ENCODE peak calls at places on chromosomes 7 and 10, in five cellular contexts. X is colonic mucosa, N is prostate gland, A is cardiac muscle cell, W is hepatocyte. Q is an unnamed sample.
A peak's percentile ranks its signal among the peaks of the same experiment; 100 is the strongest.

GRCh38 chr10:110416776-110417732 is 80.7 kb upstream of the DUSP5 start:
- DNase-seq in N (no peak), W (no peak), A (no peak), X (peak; percentile 74), Q (no peak)

GRCh38 chr7:72099784-72100183 is 312.4 kb downstream of the CALN1 start:
- DNase-seq in W (no peak), X (no peak), A (no peak), N (no peak), Q (peak; percentile 65)

GRCh38 chr7:28931565-28931964 is 26.6 kb downstream of the TRIL start:
- DNase-seq in N (no peak), A (no peak), W (no peak), X (no peak), Q (no peak)

GRCh38 chr10:75959209-75959608 is 527.8 kb downstream of the LRMDA start:
- DNase-seq in N (no peak), X (no peak), W (peak; percentile 49), A (peak; percentile 58), Q (peak; percentile 66)

GRCh38 chr7:144720139-144720538 is 115.7 kb downstream of the TPK1 start:
- DNase-seq in X (no peak), W (peak; percentile 30), N (no peak), A (peak; percentile 9), Q (no peak)

GRCh38 chr10:47013469-47014169 is 102.4 kb downstream of the PTPN20 start:
- DNase-seq in N (no peak), W (no peak), X (no peak), A (no peak), Q (no peak)

GRCh38 chr7:135189961-135190360 is 19.5 kb upstream of the CYREN start:
- DNase-seq in A (no peak), X (no peak), W (no peak), N (no peak), Q (peak; percentile 11)

GRCh38 chr10:91983403-91983802 is 59.8 kb downstream of the BTAF1 start:
- DNase-seq in X (no peak), A (peak; percentile 55), N (no peak), W (no peak), Q (no peak)

GRCh38 chr7:156739596-156739995 is 99.0 kb downstream of the RNF32 start:
- DNase-seq in N (no peak), A (no peak), W (no peak), X (no peak), Q (no peak)

GRCh38 chr7:26627221-26627620 is 237.2 kb downstream of the SKAP2 start:
- DNase-seq in X (no peak), A (no peak), N (no peak), W (no peak), Q (no peak)

GRCh38 chr10:59135275-59135674 is 41.2 kb upstream of the PHYHIPL start:
- DNase-seq in N (no peak), W (no peak), X (no peak), A (no peak), Q (no peak)

GRCh38 chr7:148107741-148108140 is 482.8 kb upstream of the C7orf33 start:
- DNase-seq in A (no peak), X (no peak), W (no peak), N (no peak), Q (no peak)

GRCh38 chr10:90138844-90139243 is 437.5 kb downstream of the KIF20B start:
- DNase-seq in W (peak; percentile 14), A (peak; percentile 17), X (no peak), N (no peak), Q (peak; percentile 48)

GRCh38 chr7:26284995-26285632 is 6.5 kb upstream of the SNX10 start:
- DNase-seq in X (no peak), W (no peak), A (no peak), N (no peak), Q (no peak)

GRCh38 chr10:102347236-102347828 is 48.2 kb upstream of the NFKB2 start:
- DNase-seq in A (peak; percentile 66), W (peak; percentile 52), N (peak; percentile 27), X (peak; percentile 22), Q (peak; percentile 47)

GRCh38 chr7:55307123-55307916 is 57.8 kb upstream of the LANCL2 start:
- DNase-seq in W (peak; percentile 16), N (no peak), A (peak; percentile 28), X (no peak), Q (peak; percentile 14)

GRCh38 chr7:69450436-69450835 is 147.8 kb upstream of the AUTS2 start:
- DNase-seq in W (no peak), A (no peak), X (no peak), N (no peak), Q (no peak)

GRCh38 chr10:58280485-58280884 is 11.5 kb downstream of the CISD1 start:
- DNase-seq in A (no peak), W (no peak), X (no peak), N (no peak), Q (peak; percentile 34)

GRCh38 chr10:61643316-61643751 is 19.4 kb upstream of the CABCOCO1 start:
- DNase-seq in N (no peak), X (no peak), W (no peak), A (peak; percentile 70), Q (peak; percentile 75)

GRCh38 chr10:68628576-68629127 is 68.5 kb downstream of the TET1 start:
- DNase-seq in A (peak; percentile 35), W (no peak), X (no peak), N (no peak), Q (peak; percentile 30)

GRCh38 chr10:8269976-8270375 is 215.5 kb downstream of the GATA3 start:
- DNase-seq in A (no peak), N (no peak), X (no peak), W (no peak), Q (no peak)

GRCh38 chr7:143901360-143901709 is 641 bp downstream of the TCAF1 start:
- DNase-seq in A (peak; percentile 71), N (peak; percentile 33), W (peak; percentile 64), X (peak; percentile 49), Q (peak; percentile 76)

GRCh38 chr7:157389951-157390730 is 53.3 kb downstream of the DNAJB6 start:
- DNase-seq in N (no peak), W (no peak), X (no peak), A (peak; percentile 79), Q (peak; percentile 40)

GRCh38 chr10:102009801-102010425 is 46.1 kb downstream of the ARMH3 start:
- DNase-seq in X (peak; percentile 49), A (peak; percentile 92), N (peak; percentile 68), W (peak; percentile 86), Q (peak; percentile 94)

GRCh38 chr7:143983960-143984359 is 16.2 kb upstream of the OR6B1 start:
- DNase-seq in A (no peak), W (no peak), X (no peak), N (no peak), Q (no peak)

GRCh38 chr10:101032637-101033201 is 1.7 kb downstream of the SFXN3 start:
- DNase-seq in X (peak; percentile 61), A (peak; percentile 91), W (peak; percentile 78), N (no peak), Q (peak; percentile 91)

GRCh38 chr10:125344573-125345121 is 184.3 kb upstream of the CTBP2 start:
- DNase-seq in A (no peak), X (peak; percentile 78), W (peak; percentile 28), N (no peak), Q (no peak)

GRCh38 chr10:122246830-122247520 is 24.1 kb upstream of the BTBD16 start:
- DNase-seq in A (no peak), W (no peak), X (no peak), N (no peak), Q (no peak)
- H3K36me3 ChIP-seq in A (peaks cover 22% of the 10 kb centered on the region), W (no peaks in the 10 kb centered on the region), X (no peaks in the 10 kb centered on the region), N (no peaks in the 10 kb centered on the region), Q (peaks cover 28% of the 10 kb centered on the region)

GRCh38 chr7:3149231-3149960 is 105.7 kb upstream of the CARD11 start:
- DNase-seq in W (no peak), A (no peak), X (no peak), N (no peak), Q (no peak)
- H3K36me3 ChIP-seq in W (no peaks in the 10 kb centered on the region), A (no peaks in the 10 kb centered on the region), X (no peaks in the 10 kb centered on the region), N (no peaks in the 10 kb centered on the region), Q (no peaks in the 10 kb centered on the region)

GRCh38 chr7:75966209-75966961 is 28.0 kb downstream of the TMEM120A start:
- DNase-seq in X (peak; percentile 42), N (no peak), W (peak; percentile 4), A (peak; percentile 59), Q (peak; percentile 25)
- H3K36me3 ChIP-seq in X (no peaks in the 10 kb centered on the region), N (no peaks in the 10 kb centered on the region), W (no peaks in the 10 kb centered on the region), A (no peaks in the 10 kb centered on the region), Q (peaks cover 46% of the 10 kb centered on the region)

GRCh38 chr7:158737064-158737695 is 32.6 kb upstream of the NCAPG2 start:
- DNase-seq in A (no peak), W (no peak), N (no peak), X (no peak), Q (no peak)
- H3K36me3 ChIP-seq in A (peaks cover 44% of the 10 kb centered on the region), W (no peaks in the 10 kb centered on the region), N (peaks cover 2% of the 10 kb centered on the region), X (peaks cover 6% of the 10 kb centered on the region), Q (peaks cover 94% of the 10 kb centered on the region)

GRCh38 chr10:103868200-103868599 is 12.8 kb upstream of the SH3PXD2A start:
- DNase-seq in N (no peak), W (no peak), X (no peak), A (no peak), Q (no peak)
- H3K36me3 ChIP-seq in N (no peaks in the 10 kb centered on the region), W (no peaks in the 10 kb centered on the region), X (no peaks in the 10 kb centered on the region), A (no peaks in the 10 kb centered on the region), Q (no peaks in the 10 kb centered on the region)

DNA sequence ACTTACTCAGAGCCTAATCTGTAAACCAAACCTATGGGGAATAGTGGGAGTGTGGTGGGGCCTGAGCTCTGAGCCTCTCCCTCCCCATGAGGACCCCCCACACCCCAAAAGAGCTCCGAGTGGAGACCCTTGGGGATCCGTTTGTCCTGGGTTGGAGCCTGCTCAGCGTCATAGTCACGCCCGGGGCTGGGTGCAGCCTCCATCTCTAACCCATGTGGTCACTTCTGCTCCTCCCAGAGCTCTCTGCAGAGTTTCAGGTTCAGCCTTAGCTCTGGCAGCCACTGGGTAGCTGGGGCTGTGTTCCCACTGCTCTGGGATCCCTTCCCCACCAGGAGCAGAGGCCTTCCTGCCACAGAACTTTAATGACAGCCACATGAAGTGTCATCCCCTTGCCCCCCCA is 25.9 kb downstream of the PFKFB3 start:
- DNase-seq in X (no peak), W (no peak), N (no peak), A (no peak), Q (no peak)
- H3K36me3 ChIP-seq in X (peaks cover 12% of the 10 kb centered on the region), W (no peaks in the 10 kb centered on the region), N (peaks cover 14% of the 10 kb centered on the region), A (peaks cover 84% of the 10 kb centered on the region), Q (peaks cover 98% of the 10 kb centered on the region)

GRCh38 chr10:847868-848267 is 83.6 kb downstream of the LARP4B start:
- DNase-seq in X (no peak), W (no peak), A (peak; percentile 12), N (no peak), Q (no peak)

GRCh38 chr10:844552-844951 is 87.0 kb downstream of the LARP4B start:
- DNase-seq in A (peak; percentile 64), X (no peak), N (no peak), W (no peak), Q (peak; percentile 67)

GRCh38 chr10:842795-843194 is 88.7 kb downstream of the LARP4B start:
- DNase-seq in W (no peak), A (no peak), X (no peak), N (no peak), Q (no peak)

GRCh38 chr10:843703-844102 is 87.8 kb downstream of the LARP4B start:
- DNase-seq in N (no peak), W (no peak), A (no peak), X (no peak), Q (peak; percentile 15)

GRCh38 chr10:845526-845925 is 86.0 kb downstream of the LARP4B start:
- DNase-seq in X (no peak), A (no peak), W (no peak), N (no peak), Q (peak; percentile 35)
- H3K36me3 ChIP-seq in X (peaks cover 9% of the 10 kb centered on the region), A (peaks cover 27% of the 10 kb centered on the region), W (no peaks in the 10 kb centered on the region), N (no peaks in the 10 kb centered on the region), Q (peaks cover 69% of the 10 kb centered on the region)

GRCh38 chr7:908159-908918 is 32.0 kb downstream of the GET4 start:
- DNase-seq in W (no peak), X (no peak), A (no peak), N (no peak), Q (no peak)
- H3K36me3 ChIP-seq in W (no peaks in the 10 kb centered on the region), X (no peaks in the 10 kb centered on the region), A (no peaks in the 10 kb centered on the region), N (no peaks in the 10 kb centered on the region), Q (no peaks in the 10 kb centered on the region)

GRCh38 chr7:151068069-151068773 is 8.8 kb downstream of the SLC4A2 start:
- DNase-seq in W (no peak), A (peak; percentile 63), N (no peak), X (no peak), Q (peak; percentile 44)
- H3K36me3 ChIP-seq in W (no peaks in the 10 kb centered on the region), A (peaks cover 58% of the 10 kb centered on the region), N (peaks cover 23% of the 10 kb centered on the region), X (peaks cover 12% of the 10 kb centered on the region), Q (peaks cover 77% of the 10 kb centered on the region)